ENCODE peak calls at places on chromosomes 11 and 22, in ten cellular contexts. S is glutamatergic neuron; J is Panc1; Z is AG04449; V is breast epithelium; R is nephron progenitor cell; G is brain microvascular endothelial cell; M is WTC11; B is IMR-90; Y is CD4-positive, alpha-beta T cell. P is an unnamed sample.

GRCh38 chr11:131713529-131714134 is 343.2 kb downstream of the NTM start:
- DNase-seq in R (no peak), G (no peak), M (no peak), J (no peak), Y (no peak), S (no peak), Z (no peak), B (no peak), V (no peak), P (no peak)

GRCh38 chr22:38570841-38571364 is 920 bp upstream of the DMC1 start:
- DNase-seq in J (no peak), S (peak), Y (peak), R (peak), G (no peak), B (peak), M (peak), V (peak), Z (no peak), P (no peak)

GRCh38 chr11:60783141-60783484 is 2.0 kb upstream of the MS4A10 start:
- DNase-seq in V (no peak), Y (no peak), M (no peak), R (no peak), Z (no peak), S (no peak), J (no peak), G (no peak), B (no peak), P (no peak)

GRCh38 chr11:75078233-75078632 is 18.4 kb downstream of the OR2AT4 start:
- DNase-seq in S (no peak), G (peak), R (no peak), M (no peak), Z (no peak), B (peak), V (no peak), Y (no peak), J (no peak), P (no peak)

GRCh38 chr11:19398772-19399542 is 158.2 kb upstream of the E2F8 start:
- DNase-seq in V (no peak), G (peak), B (peak), Y (no peak), Z (peak), M (no peak), S (no peak), R (no peak), J (no peak), P (no peak)

GRCh38 chr22:24427500-24428164 is at the start of gene ADORA2A:
- DNase-seq in Z (no peak), G (no peak), J (no peak), Y (peak), B (no peak), M (no peak), S (peak), R (no peak), V (no peak), P (no peak)

GRCh38 chr11:119158467-119158866 is 9.6 kb downstream of the ABCG4 start:
- DNase-seq in J (no peak), B (no peak), M (no peak), S (no peak), G (no peak), Z (no peak), V (no peak), R (no peak), Y (no peak), P (no peak)

GRCh38 chr22:39598017-39598965 is 27.7 kb downstream of the CACNA1I start:
- DNase-seq in R (peak), B (no peak), Y (peak), J (no peak), G (no peak), V (no peak), Z (no peak), S (peak), M (peak), P (no peak)

GRCh38 chr11:106988151-106988806 is 30.0 kb downstream of the GUCY1A2 start:
- DNase-seq in G (peak), S (no peak), M (no peak), R (no peak), J (no peak), Z (peak), V (no peak), B (peak), Y (no peak), P (no peak)

GRCh38 chr11:57263351-57263750 is 26.3 kb upstream of the APLNR start:
- DNase-seq in V (no peak), Y (no peak), S (no peak), Z (no peak), B (no peak), R (no peak), M (no peak), J (no peak), G (no peak), P (no peak)

GRCh38 chr11:62122076-62122475 is 1.7 kb upstream of the INCENP start:
- DNase-seq in M (peak), B (no peak), Y (no peak), G (no peak), V (no peak), R (no peak), J (no peak), S (no peak), Z (no peak), P (no peak)

GRCh38 chr11:115695677-115696451 is 191.6 kb upstream of the CADM1 start:
- DNase-seq in M (no peak), Y (no peak), R (no peak), S (no peak), V (no peak), B (no peak), Z (no peak), J (no peak), G (no peak), P (no peak)

GRCh38 chr22:49329636-49330035 is 498.0 kb downstream of the BRD1 start:
- DNase-seq in Z (no peak), R (no peak), G (no peak), V (peak), S (no peak), J (no peak), Y (no peak), B (no peak), M (no peak), P (peak)

GRCh38 chr22:31268281-31268680 is 24.0 kb downstream of the PIK3IP1 start:
- DNase-seq in S (no peak), G (no peak), Y (no peak), V (no peak), Z (no peak), R (no peak), B (no peak), M (no peak), J (no peak), P (no peak)

GRCh38 chr11:72102946-72103753 is at the start of gene LAMTOR1:
- DNase-seq in J (peak), M (peak), V (peak), G (peak), B (peak), Y (peak), R (peak), S (peak), Z (peak), P (peak)
- TF ChIP-seq CTCF in J (no peak), M (no peak), V (peak), G (peak), B (peak), Y (peak), R (peak), S (peak), Z (peak), P (peak)

DNA sequence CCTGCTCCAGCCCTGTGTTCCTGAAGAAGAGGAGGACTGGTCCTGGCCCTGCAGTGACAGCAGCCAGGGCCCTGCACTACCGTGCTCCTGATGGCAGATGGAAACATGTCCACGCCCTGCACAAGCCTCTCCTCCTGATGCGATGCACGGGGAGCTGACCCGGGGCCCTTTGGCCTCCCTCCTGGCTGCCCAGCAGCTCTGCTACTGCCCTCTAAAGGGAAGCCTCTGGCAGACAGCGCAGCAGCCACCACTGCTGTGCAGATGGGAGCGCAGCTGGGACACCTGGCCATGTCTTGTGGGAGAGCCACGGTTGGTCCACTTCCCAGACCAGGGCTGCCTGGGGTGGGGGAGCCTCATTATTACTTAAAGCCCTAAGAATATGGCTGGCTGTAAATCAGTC is 38.2 kb downstream of the TBX1 start:
- DNase-seq in R (no peak), G (no peak), Y (no peak), Z (no peak), S (peak), M (no peak), J (no peak), B (no peak), V (no peak), P (no peak)
- TF ChIP-seq CTCF in R (no peak), G (no peak), Y (no peak), Z (peak), S (no peak), M (no peak), J (no peak), B (no peak), V (no peak), P (no peak)

GRCh38 chr11:67698247-67698646 is 23.8 kb upstream of the ALDH3B2 start:
- DNase-seq in G (peak), S (no peak), V (no peak), J (no peak), R (no peak), Y (no peak), B (no peak), Z (no peak), M (no peak), P (no peak)
- TF ChIP-seq CTCF in G (peak), S (no peak), V (no peak), J (peak), R (no peak), Y (no peak), B (no peak), Z (no peak), M (no peak), P (no peak)

DNA sequence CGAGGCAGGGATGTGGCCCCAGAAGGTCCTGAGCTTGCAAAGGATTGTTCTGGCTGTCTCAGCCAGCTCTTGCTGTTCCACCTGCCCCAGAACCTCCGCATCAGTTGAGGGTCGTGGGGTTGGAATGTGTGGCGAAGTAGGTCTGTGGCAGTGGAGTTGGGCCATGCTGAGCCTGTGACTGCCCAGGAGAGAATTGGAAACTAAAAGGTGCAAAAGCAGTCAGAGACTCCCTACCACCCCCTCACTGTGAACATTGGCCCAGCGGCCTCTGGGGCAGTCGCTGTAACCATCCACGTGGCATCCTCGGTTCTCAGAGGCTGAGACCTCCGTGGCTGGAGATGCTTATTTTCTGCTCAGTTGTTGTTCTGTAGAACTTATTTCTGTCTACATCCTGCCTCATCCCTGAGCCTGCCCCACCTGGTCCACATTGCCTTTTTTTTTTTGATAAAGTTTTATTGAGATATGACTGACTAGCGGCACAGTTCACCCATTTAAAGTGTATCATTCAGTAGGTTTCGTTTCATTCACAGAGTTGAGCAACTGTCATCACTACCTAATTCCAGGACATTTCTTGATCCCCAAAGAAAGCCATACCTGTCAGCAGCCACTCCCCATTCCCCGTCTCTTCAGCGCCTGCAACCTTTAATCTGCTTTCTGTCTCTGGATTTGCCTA is 22.3 kb upstream of the DGCR8 start:
- DNase-seq in M (no peak), R (no peak), Z (no peak), V (no peak), J (no peak), S (no peak), B (no peak), Y (no peak), G (no peak), P (no peak)
- TF ChIP-seq CTCF in M (no peak), R (no peak), Z (no peak), V (no peak), J (no peak), S (no peak), B (no peak), Y (no peak), G (no peak), P (no peak)

GRCh38 chr22:30010789-30011405 is 69.4 kb upstream of the HORMAD2 start:
- DNase-seq in J (no peak), Y (no peak), M (no peak), V (no peak), B (peak), S (no peak), R (no peak), Z (no peak), G (no peak), P (no peak)
- TF ChIP-seq CTCF in J (no peak), Y (no peak), M (no peak), V (no peak), B (no peak), S (no peak), R (no peak), Z (no peak), G (no peak), P (no peak)

DNA sequence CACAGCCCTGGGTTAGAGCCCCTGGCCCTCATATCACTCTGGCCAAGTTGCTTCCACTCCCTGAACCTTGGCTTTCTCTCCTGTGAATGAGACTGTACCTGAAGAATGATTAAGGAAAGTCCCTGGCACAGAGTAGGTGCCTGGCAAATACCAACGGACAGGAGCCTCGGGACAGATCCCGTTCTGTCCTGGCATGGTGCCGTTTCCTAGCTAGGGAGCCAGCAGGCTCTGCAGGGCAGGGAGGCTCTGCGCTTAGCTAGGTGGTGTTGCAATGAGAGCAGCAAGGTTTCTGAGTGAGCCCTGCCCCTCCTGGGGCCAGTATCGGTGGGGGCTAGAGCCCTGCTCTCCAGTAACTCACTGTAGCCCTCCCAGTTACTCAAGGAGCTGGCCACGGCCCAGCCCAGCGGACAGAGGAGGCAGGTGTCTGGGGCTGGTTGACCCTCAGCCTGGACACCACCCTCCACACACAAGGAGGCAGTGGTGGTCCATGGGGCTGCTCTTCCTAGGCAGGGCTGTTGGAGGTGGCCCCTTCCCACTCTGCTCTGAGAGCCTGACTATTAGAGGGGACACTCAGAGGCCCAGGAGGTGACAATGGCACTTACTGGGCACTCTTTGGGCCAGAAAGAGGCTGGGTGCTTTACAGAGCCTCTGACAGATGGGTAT is 74.4 kb downstream of the NFAM1 start:
- DNase-seq in G (no peak), V (peak), Z (no peak), S (no peak), J (no peak), R (no peak), Y (no peak), B (no peak), M (no peak), P (no peak)
- TF ChIP-seq CTCF in G (no peak), V (no peak), Z (no peak), S (no peak), J (no peak), R (no peak), Y (no peak), B (no peak), M (no peak), P (no peak)

DNA sequence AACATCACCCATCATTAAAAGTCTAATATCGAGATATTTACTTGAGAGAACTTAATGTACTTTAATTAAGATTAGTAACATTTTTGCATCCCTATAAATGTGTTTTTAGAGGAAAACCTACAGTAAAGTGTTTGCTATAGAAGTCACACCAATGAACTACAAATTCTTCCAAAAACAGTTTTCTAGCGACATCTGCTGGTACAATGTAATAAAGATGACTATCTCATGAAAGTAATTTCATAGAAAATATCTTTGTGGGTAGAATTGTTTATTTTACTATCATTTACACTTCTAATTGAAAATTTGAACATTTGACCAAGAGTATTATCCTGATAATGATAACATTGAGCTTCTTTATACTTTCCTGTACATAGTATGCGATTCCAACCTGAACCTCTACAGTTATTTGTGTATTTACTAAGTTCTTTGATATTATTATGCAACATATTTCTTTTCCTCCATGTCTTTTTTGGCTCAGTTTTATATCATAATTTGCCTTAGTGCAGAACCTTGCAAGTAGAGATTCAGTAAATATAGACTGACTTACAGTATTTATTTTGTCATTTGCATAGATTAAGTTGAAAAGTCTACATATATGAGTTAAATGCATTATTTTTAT is 252.7 kb downstream of the TMEM135 start:
- DNase-seq in Z (peak), M (no peak), G (peak), Y (no peak), V (no peak), S (no peak), B (peak), R (peak), J (peak), P (no peak)
- TF ChIP-seq CTCF in Z (peak), M (peak), G (peak), Y (peak), V (peak), S (peak), B (peak), R (peak), J (peak), P (peak)

GRCh38 chr11:15216678-15217077 is 102.0 kb downstream of the INSC start:
- DNase-seq in Y (no peak), R (no peak), G (no peak), J (no peak), S (no peak), Z (no peak), V (no peak), B (no peak), M (peak), P (no peak)
- TF ChIP-seq CTCF in Y (peak), R (peak), G (peak), J (peak), S (peak), Z (peak), V (no peak), B (peak), M (peak), P (peak)

GRCh38 chr11:97069160-97069559 is 679.3 kb downstream of the JRKL start:
- DNase-seq in M (no peak), V (no peak), Z (no peak), Y (no peak), G (no peak), B (no peak), R (no peak), J (no peak), S (no peak), P (no peak)
- TF ChIP-seq CTCF in M (no peak), V (no peak), Z (no peak), Y (no peak), G (no peak), B (no peak), R (no peak), J (no peak), S (no peak), P (no peak)

GRCh38 chr22:26796785-26797184 is 139.4 kb downstream of the MIAT start:
- DNase-seq in Z (no peak), S (no peak), R (no peak), G (no peak), Y (no peak), V (no peak), J (no peak), B (no peak), M (no peak), P (no peak)

GRCh38 chr22:26800858-26801257 is 143.5 kb downstream of the MIAT start:
- DNase-seq in B (peak), G (peak), Z (no peak), R (peak), J (no peak), Y (no peak), S (no peak), M (peak), V (no peak), P (no peak)

GRCh38 chr22:26798433-26799065 is 141.2 kb downstream of the MIAT start:
- DNase-seq in B (no peak), J (no peak), Z (no peak), M (peak), V (no peak), G (no peak), R (no peak), S (no peak), Y (no peak), P (no peak)

GRCh38 chr22:26801449-26801848 is 144.1 kb downstream of the MIAT start:
- DNase-seq in Z (no peak), M (no peak), R (no peak), J (no peak), S (no peak), G (no peak), B (no peak), V (no peak), Y (no peak), P (no peak)

GRCh38 chr22:26797910-26798309 is 140.5 kb downstream of the MIAT start:
- DNase-seq in Z (no peak), M (peak), Y (no peak), S (no peak), G (no peak), B (no peak), J (no peak), V (no peak), R (no peak), P (no peak)
- TF ChIP-seq CTCF in Z (no peak), M (no peak), Y (no peak), S (no peak), G (peak), B (no peak), J (peak), V (no peak), R (no peak), P (peak)